ENCODE peak calls at places on chromosome 16, in six cellular contexts. K, N, W, V, I and X are unnamed samples.

GRCh38 chr16:66696669-66697630 is at the start of gene CMTM4:
- DNase-seq in K (peak; percentile 68), N (peak; percentile 24), W (peak; percentile 92), V (peak; percentile 79), I (peak; percentile 59), X (peak; percentile 66)

GRCh38 chr16:50099957-50100648 is 34.3 kb downstream of the HEATR3 start:
- DNase-seq in K (no peak), N (no peak), W (no peak), V (no peak), I (no peak), X (peak; percentile 67)

GRCh38 chr16:10959161-10959560 is 14.8 kb downstream of the CLEC16A start:
- DNase-seq in K (no peak), N (no peak), W (no peak), V (peak; percentile 69), I (no peak), X (no peak)

GRCh38 chr16:31204871-31205666 is 2.5 kb upstream of the PYCARD start:
- DNase-seq in K (no peak), N (no peak), W (no peak), V (no peak), I (no peak), X (no peak)

GRCh38 chr16:57624044-57624688 is 4.3 kb upstream of the ADGRG1 start:
- DNase-seq in K (no peak), N (no peak), W (peak; percentile 90), V (no peak), I (no peak), X (peak; percentile 56)

GRCh38 chr16:3023415-3023668 is 400 bp downstream of the HCFC1R1 start:
- DNase-seq in K (no peak), N (peak; percentile 48), W (peak; percentile 63), V (peak; percentile 56), I (no peak), X (peak; percentile 90)

GRCh38 chr16:88373211-88373610 is 9.5 kb upstream of the ZNF469 start:
- DNase-seq in K (no peak), N (no peak), W (no peak), V (no peak), I (no peak), X (no peak)

GRCh38 chr16:17205279-17206139 is 265.3 kb downstream of the XYLT1 start:
- DNase-seq in K (no peak), N (no peak), W (no peak), V (peak; percentile 47), I (no peak), X (no peak)

GRCh38 chr16:67109407-67110135 is at the start of gene PHAF1:
- DNase-seq in K (peak; percentile 93), N (peak; percentile 62), W (peak; percentile 93), V (peak; percentile 89), I (peak; percentile 81), X (peak; percentile 66)

DNA sequence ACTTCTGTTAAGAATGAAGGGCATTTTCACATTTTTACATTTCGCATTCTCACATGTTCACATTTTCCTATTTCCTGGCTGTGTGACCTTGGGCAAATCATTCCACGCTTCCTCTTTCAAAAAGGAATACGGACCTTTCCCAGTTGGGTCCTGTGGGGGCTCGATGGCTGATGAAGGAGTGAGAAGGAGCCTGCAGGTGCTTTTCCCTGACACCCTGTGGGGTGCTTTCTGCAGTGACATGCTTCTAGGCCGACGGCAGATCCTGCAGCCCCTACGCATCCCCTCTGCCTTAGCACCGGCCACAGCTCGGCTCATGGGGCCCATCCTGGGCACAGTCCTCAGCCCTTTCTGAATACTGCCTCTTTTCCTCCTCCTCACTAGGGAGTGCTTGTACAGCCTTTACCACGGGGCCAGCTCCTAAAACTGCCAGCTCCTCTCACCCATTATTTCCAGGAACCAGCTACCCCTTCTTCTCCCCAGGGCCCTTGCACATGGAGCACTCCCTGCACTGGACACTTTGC is 91.0 kb downstream of the FOXL1 start:
- DNase-seq in K (no peak), N (no peak), W (no peak), V (no peak), I (no peak), X (no peak)
- H3K27ac ChIP-seq in K (no peak overlapping the region), N (peak overlapping the region; percentile 68), W (no peak overlapping the region), V (no peak overlapping the region), I (no peak overlapping the region), X (no peak overlapping the region)

DNA sequence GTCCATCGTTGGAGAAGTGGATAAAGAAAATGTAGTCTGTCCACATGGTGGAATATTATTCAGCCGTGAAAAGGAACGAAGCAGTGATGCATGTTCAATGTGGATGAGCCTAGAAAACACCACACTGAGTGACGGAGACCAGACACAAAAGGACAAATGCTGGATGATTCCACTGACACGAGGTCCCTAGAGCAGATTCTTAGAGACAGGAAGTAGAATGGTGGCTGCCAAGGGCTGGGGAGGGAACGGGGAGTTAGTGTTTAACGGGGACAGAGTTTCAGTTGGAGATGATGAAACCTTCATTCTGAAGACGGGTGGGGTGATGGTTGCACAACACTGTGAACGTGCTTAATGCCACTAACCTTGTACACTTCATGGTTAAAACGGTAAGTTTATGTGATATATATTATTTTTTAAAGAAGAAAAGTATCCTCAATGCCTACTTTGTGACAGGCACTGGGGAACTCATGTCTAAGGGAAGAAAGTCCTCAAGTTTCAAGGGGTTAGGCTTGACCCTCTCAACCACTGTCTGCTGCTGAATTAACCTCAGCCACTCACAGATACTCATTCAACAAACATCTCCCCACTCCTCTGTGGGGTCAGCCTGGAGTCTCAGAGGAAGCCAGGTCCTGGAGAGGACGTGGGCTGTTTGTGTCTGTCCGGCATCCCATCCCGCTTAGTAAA is 17.6 kb downstream of the C16orf74 start:
- DNase-seq in K (no peak), N (no peak), W (peak; percentile 48), V (peak; percentile 61), I (peak; percentile 76), X (no peak)
- H3K27ac ChIP-seq in K (no peak overlapping the region), N (no peak overlapping the region), W (no peak overlapping the region), V (no peak overlapping the region), I (peak overlapping the region; percentile 94), X (no peak overlapping the region)

GRCh38 chr16:1168837-1169236 is 15.9 kb downstream of the CACNA1H start:
- DNase-seq in K (no peak), N (no peak), W (no peak), V (no peak), I (no peak), X (no peak)
- H3K27ac ChIP-seq in K (no peak overlapping the region), N (no peak overlapping the region), W (no peak overlapping the region), V (no peak overlapping the region), I (no peak overlapping the region), X (no peak overlapping the region)

GRCh38 chr16:15597822-15598647 is 44.9 kb downstream of the MARF1 start:
- DNase-seq in K (no peak), N (no peak), W (no peak), V (no peak), I (no peak), X (no peak)

GRCh38 chr16:15598648-15599190 is 44.2 kb downstream of the MARF1 start:
- DNase-seq in K (no peak), N (no peak), W (no peak), V (no peak), I (no peak), X (no peak)

GRCh38 chr16:15599303-15600070 is 43.5 kb downstream of the MARF1 start:
- DNase-seq in K (no peak), N (no peak), W (no peak), V (no peak), I (no peak), X (no peak)

GRCh38 chr16:15593235-15593634 is 49.7 kb downstream of the MARF1 start:
- DNase-seq in K (no peak), N (no peak), W (no peak), V (no peak), I (no peak), X (no peak)

GRCh38 chr16:15597135-15597534 is 45.8 kb downstream of the MARF1 start:
- DNase-seq in K (no peak), N (no peak), W (no peak), V (no peak), I (no peak), X (no peak)
- H3K27ac ChIP-seq in K (no peak overlapping the region), N (no peak overlapping the region), W (no peak overlapping the region), V (no peak overlapping the region), I (no peak overlapping the region), X (no peak overlapping the region)